ENCODE peak calls at places on chromosome 13, in seven cellular contexts. M, A, R, J, O, Z and F are unnamed samples.

GRCh38 chr13:94542917-94543316 is 53.0 kb downstream of the TGDS start:
- DNase-seq in M (no peak), Z (no peak), O (no peak), R (no peak), J (no peak), A (no peak), F (no peak)

GRCh38 chr13:22801402-22802003 is 379.3 kb upstream of the SGCG start:
- DNase-seq in M (peak; percentile 11), J (peak; percentile 50), O (no peak), Z (no peak), R (no peak), A (no peak), F (no peak)

GRCh38 chr13:31846984-31847752 is 107.8 kb downstream of the RXFP2 start:
- DNase-seq in A (no peak), O (no peak), J (peak; percentile 29), M (no peak), R (no peak), Z (no peak), F (peak; percentile 44)

GRCh38 chr13:44854264-44855060 is 134.8 kb downstream of the NUFIP1 start:
- DNase-seq in Z (no peak), R (peak; percentile 77), O (no peak), J (no peak), M (peak; percentile 87), A (no peak), F (peak; percentile 75)

GRCh38 chr13:96581741-96582140 is 412.5 kb downstream of the OXGR1 start:
- DNase-seq in R (no peak), Z (no peak), A (no peak), M (no peak), O (no peak), J (no peak), F (no peak)

GRCh38 chr13:60019119-60019993 is 144.4 kb downstream of the DIAPH3 start:
- DNase-seq in J (no peak), R (no peak), Z (no peak), O (no peak), M (no peak), A (no peak), F (no peak)

GRCh38 chr13:111914241-111915103 is 152.5 kb upstream of the SOX1 start:
- DNase-seq in J (no peak), Z (no peak), R (no peak), M (no peak), A (no peak), O (no peak), F (no peak)

GRCh38 chr13:71721117-71721516 is 145.9 kb downstream of the DACH1 start:
- DNase-seq in M (peak; percentile 36), Z (no peak), R (no peak), J (no peak), A (no peak), O (no peak), F (no peak)

GRCh38 chr13:100547805-100548204 is 40.8 kb downstream of the GGACT start:
- DNase-seq in J (no peak), Z (no peak), A (no peak), M (peak; percentile 53), R (no peak), O (no peak), F (no peak)

GRCh38 chr13:26656919-26657318 is 99.4 kb downstream of the WASF3 start:
- DNase-seq in O (peak; percentile 68), A (no peak), J (peak; percentile 82), R (no peak), Z (no peak), M (no peak), F (no peak)

GRCh38 chr13:74325106-74325505 is 190.9 kb upstream of the KLF12 start:
- DNase-seq in J (no peak), O (peak; percentile 67), A (no peak), R (no peak), M (peak; percentile 52), Z (no peak), F (no peak)

GRCh38 chr13:114071441-114071840 is 61.0 kb downstream of the RASA3 start:
- DNase-seq in Z (no peak), J (peak; percentile 37), A (no peak), O (no peak), R (peak; percentile 49), M (no peak), F (no peak)

GRCh38 chr13:40390290-40391008 is 276.0 kb downstream of the FOXO1 start:
- DNase-seq in A (no peak), R (no peak), O (no peak), J (no peak), M (peak; percentile 33), Z (no peak), F (no peak)

GRCh38 chr13:72953391-72953960 is 105.3 kb upstream of the KLF5 start:
- DNase-seq in R (peak; percentile 80), A (no peak), J (no peak), Z (no peak), M (peak; percentile 1), O (no peak), F (no peak)

GRCh38 chr13:24251525-24251924 is 57.9 kb upstream of the C1QTNF9 start:
- DNase-seq in J (no peak), O (no peak), A (no peak), Z (no peak), R (no peak), M (no peak), F (no peak)

GRCh38 chr13:80979035-80979641 is 638.2 kb upstream of the SPRY2 start:
- DNase-seq in M (peak; percentile 67), J (peak; percentile 75), O (peak; percentile 15), A (peak; percentile 25), Z (no peak), R (no peak), F (no peak)

GRCh38 chr13:51764184-51765141 is 39.5 kb downstream of the DHRS12 start:
- DNase-seq in M (peak; percentile 3), R (no peak), O (peak; percentile 77), Z (no peak), A (no peak), J (no peak), F (peak; percentile 79)

GRCh38 chr13:111184685-111185401 is 69.7 kb downstream of the ARHGEF7 start:
- DNase-seq in O (no peak), R (no peak), A (peak; percentile 73), J (no peak), Z (no peak), M (peak; percentile 31), F (no peak)

GRCh38 chr13:35979378-35979911 is 151.7 kb downstream of the DCLK1 start:
- DNase-seq in A (no peak), O (peak; percentile 60), J (peak; percentile 39), M (peak; percentile 8), R (no peak), Z (peak; percentile 22), F (peak; percentile 75)

GRCh38 chr13:73138276-73138950 is 79.6 kb downstream of the KLF5 start:
- DNase-seq in A (no peak), R (no peak), Z (no peak), J (peak; percentile 25), M (no peak), O (peak; percentile 54), F (no peak)

GRCh38 chr13:108225440-108225839 is 7.2 kb downstream of the ABHD13 start:
- DNase-seq in R (no peak), M (no peak), Z (no peak), A (no peak), J (no peak), O (no peak), F (no peak)

GRCh38 chr13:34430294-34430693 is 511.8 kb upstream of the NBEA start:
- DNase-seq in Z (no peak), J (no peak), R (no peak), O (no peak), M (no peak), A (no peak), F (no peak)

GRCh38 chr13:51244637-51245405 is 22.6 kb downstream of the FAM124A start:
- DNase-seq in J (peak; percentile 38), Z (no peak), R (no peak), O (no peak), A (no peak), M (no peak), F (no peak)

GRCh38 chr13:80173224-80173623 is 167.7 kb downstream of the SPRY2 start:
- DNase-seq in A (no peak), Z (no peak), O (no peak), M (no peak), R (no peak), J (no peak), F (no peak)

GRCh38 chr13:91045351-91046034 is 302.0 kb upstream of the MIR17HG start:
- DNase-seq in A (no peak), R (no peak), M (peak; percentile 7), J (peak; percentile 56), Z (no peak), O (no peak), F (no peak)

GRCh38 chr13:109922518-109922917 is 136.1 kb upstream of the IRS2 start:
- DNase-seq in Z (no peak), O (no peak), J (no peak), M (no peak), R (no peak), A (no peak), F (no peak)

GRCh38 chr13:111116830-111117229 is 1.7 kb downstream of the ARHGEF7 start:
- DNase-seq in A (no peak), M (no peak), Z (no peak), J (no peak), R (no peak), O (no peak), F (no peak)

GRCh38 chr13:27425918-27426630 is 1.7 kb downstream of the GTF3A start:
- DNase-seq in R (peak; percentile 86), O (no peak), Z (no peak), A (peak; percentile 84), J (peak; percentile 82), M (peak; percentile 60), F (peak; percentile 88)

GRCh38 chr13:72205773-72206172 is 338.8 kb upstream of the DACH1 start:
- DNase-seq in Z (no peak), J (no peak), M (no peak), R (no peak), A (no peak), O (no peak), F (no peak)

GRCh38 chr13:112719556-112719955 is 29.7 kb downstream of the ATP11A start:
- DNase-seq in R (no peak), M (no peak), Z (no peak), J (no peak), O (no peak), A (no peak), F (no peak)